ENCODE peak calls at places on chromosomes 1 and 21, in ten cellular contexts. D, Z, Y, O, U, C, R, E, B and T are unnamed samples.

GRCh38 chr1:116379674-116380498 is 6.8 kb downstream of the ATP1A1 start:
- DNase-seq in O (no peak), Y (peak; percentile 27), B (peak; percentile 62), U (no peak), E (no peak), R (no peak), Z (no peak), D (no peak), C (no peak), T (no peak)

GRCh38 chr1:243712890-243713425 is 137.1 kb downstream of the AKT3 start:
- DNase-seq in R (no peak), U (no peak), C (no peak), E (no peak), O (peak; percentile 43), Z (no peak), Y (no peak), B (no peak), D (peak; percentile 34), T (no peak)

GRCh38 chr1:24967555-24967954 is 37.5 kb upstream of the RUNX3 start:
- DNase-seq in C (no peak), E (no peak), U (no peak), O (no peak), D (no peak), Z (no peak), Y (no peak), B (no peak), R (no peak), T (no peak)

GRCh38 chr1:23795676-23796465 is 4.7 kb downstream of the GALE start:
- DNase-seq in U (no peak), E (no peak), B (no peak), R (no peak), O (no peak), D (no peak), Z (peak; percentile 77), Y (no peak), C (no peak), T (no peak)

GRCh38 chr1:177983824-177984528 is 14.1 kb upstream of the SEC16B start:
- DNase-seq in E (peak; percentile 78), R (no peak), U (peak; percentile 21), O (peak; percentile 97), Y (peak; percentile 7), Z (no peak), C (no peak), D (peak; percentile 96), B (peak; percentile 32), T (no peak)

GRCh38 chr21:29265690-29266479 is 32.8 kb upstream of the BACH1 start:
- DNase-seq in E (no peak), O (no peak), Y (no peak), Z (no peak), C (no peak), D (no peak), B (no peak), R (no peak), U (no peak), T (no peak)

GRCh38 chr1:40637617-40638016 is 27.9 kb downstream of the RIMS3 start:
- DNase-seq in C (no peak), O (no peak), B (no peak), U (no peak), D (no peak), Z (no peak), Y (no peak), R (no peak), E (no peak), T (no peak)

GRCh38 chr1:109089242-109090015 is 1.1 kb upstream of the TMEM167B start:
- DNase-seq in C (no peak), E (peak; percentile 53), D (peak; percentile 80), O (peak; percentile 83), R (peak; percentile 82), Z (no peak), Y (peak; percentile 87), B (peak; percentile 92), U (peak; percentile 85), T (no peak)

GRCh38 chr1:55064071-55064581 is 24.8 kb downstream of the PCSK9 start:
- DNase-seq in Z (peak; percentile 58), D (peak; percentile 30), O (no peak), E (peak; percentile 27), U (no peak), B (no peak), R (no peak), C (no peak), Y (no peak), T (no peak)

GRCh38 chr1:223486366-223486765 is 93.2 kb downstream of the CCDC185 start:
- DNase-seq in R (no peak), B (no peak), E (no peak), U (no peak), Y (peak; percentile 2), Z (no peak), O (no peak), C (no peak), D (no peak), T (no peak)

GRCh38 chr1:8373547-8374270 is 55.8 kb downstream of the SLC45A1 start:
- DNase-seq in C (no peak), U (peak; percentile 57), R (peak; percentile 55), D (peak; percentile 85), B (peak; percentile 48), Z (no peak), O (peak; percentile 78), E (peak; percentile 70), Y (no peak), T (no peak)

GRCh38 chr1:81020506-81020905 is 780.2 kb upstream of the ADGRL2 start:
- DNase-seq in D (no peak), Y (no peak), U (no peak), E (no peak), R (no peak), C (no peak), B (no peak), Z (no peak), O (no peak), T (no peak)

GRCh38 chr1:24086466-24086865 is 25.5 kb downstream of the MYOM3 start:
- DNase-seq in E (no peak), Y (no peak), O (no peak), U (no peak), D (no peak), R (no peak), Z (no peak), B (no peak), C (no peak), T (no peak)

GRCh38 chr1:174028495-174028894 is 6.3 kb upstream of the RC3H1 start:
- DNase-seq in E (no peak), O (no peak), Z (no peak), D (peak; percentile 16), Y (no peak), R (no peak), U (no peak), C (no peak), B (no peak), T (no peak)
- H3K27ac ChIP-seq in E (no peak overlapping the region), O (no peak overlapping the region), Z (no peak overlapping the region), D (peak overlapping the region; percentile 51), Y (no peak overlapping the region), R (no peak overlapping the region), U (no peak overlapping the region), C (no peak overlapping the region), B (no peak overlapping the region), T (no peak overlapping the region)

DNA sequence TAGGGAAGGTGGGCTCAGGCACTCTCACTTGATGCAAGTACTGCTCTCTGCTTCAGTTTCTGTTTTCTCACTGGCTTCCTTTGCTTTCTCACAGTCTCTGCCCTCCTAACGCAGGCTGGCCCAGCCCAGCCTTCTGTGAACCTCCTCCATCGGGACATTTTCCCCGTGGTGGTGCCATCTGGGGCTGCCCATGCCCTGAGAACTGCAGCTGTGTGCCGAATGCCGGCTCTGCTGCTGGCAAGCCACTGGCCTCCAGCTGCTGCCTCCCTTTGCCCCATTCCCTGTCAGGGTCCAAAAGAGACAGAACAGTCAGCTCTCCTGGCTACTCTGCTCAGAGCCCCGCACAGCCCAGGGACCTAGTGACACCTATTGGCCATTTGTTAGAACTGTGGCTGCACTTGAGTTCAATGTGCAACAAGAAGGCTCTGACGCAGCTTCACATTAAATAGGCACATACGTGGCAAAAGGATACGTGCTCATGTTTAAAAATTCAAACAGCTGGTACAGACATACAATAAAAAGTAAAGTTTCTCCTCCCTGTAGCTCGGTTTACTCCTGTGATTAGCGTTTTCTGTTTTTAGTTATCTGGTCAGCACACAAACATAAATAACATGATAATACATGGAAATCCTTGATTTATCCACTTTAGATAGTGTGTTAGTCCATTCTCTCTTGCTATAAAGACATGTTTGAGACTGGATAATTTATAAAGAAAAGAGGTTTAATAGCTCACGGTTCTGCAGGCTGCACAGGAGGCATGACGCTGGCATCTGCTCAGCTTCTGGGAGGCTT is 46.6 kb downstream of the FCRL5 start:
- DNase-seq in Y (peak; percentile 57), E (peak; percentile 89), B (peak; percentile 69), C (peak; percentile 19), O (peak; percentile 47), U (peak; percentile 75), R (no peak), Z (peak; percentile 82), D (peak; percentile 70), T (no peak)
- TF ChIP-seq CTCF in Y (peak; percentile 86), E (peak; percentile 86), B (peak; percentile 76), C (peak; percentile 41), O (peak; percentile 74), U (peak; percentile 70), R (no peak), Z (peak; percentile 54), D (peak; percentile 84), T (peak; percentile 42)

DNA sequence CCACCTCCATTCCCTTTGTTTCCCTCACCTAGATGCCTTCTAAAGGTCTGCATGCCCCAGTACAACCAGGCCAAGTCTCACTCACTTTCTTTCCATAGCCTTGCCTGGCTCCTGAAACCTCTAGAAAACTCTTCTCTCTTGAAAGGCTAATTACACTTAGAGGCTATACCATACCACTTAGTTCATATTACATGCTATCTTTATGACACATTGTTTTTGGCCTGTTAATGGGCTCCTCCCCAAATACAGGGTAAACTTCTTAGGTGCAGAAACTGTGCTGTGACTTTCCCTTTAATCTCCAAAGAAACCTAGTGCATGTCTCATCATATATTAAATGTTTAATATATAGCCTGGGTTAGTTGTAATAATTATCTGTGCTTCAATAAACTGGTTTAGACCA is 56.6 kb upstream of the C1orf105 start:
- DNase-seq in R (no peak), C (no peak), Y (no peak), B (no peak), D (no peak), O (no peak), Z (no peak), U (no peak), E (no peak), T (no peak)
- H3K27me3 ChIP-seq in R (no peaks in the 10 kb centered on the region), C (no peaks in the 10 kb centered on the region), Y (peaks cover 2% of the 10 kb centered on the region), B (no peaks in the 10 kb centered on the region), D (no peaks in the 10 kb centered on the region), O (no peaks in the 10 kb centered on the region), Z (no peaks in the 10 kb centered on the region), U (no peaks in the 10 kb centered on the region), E (no peaks in the 10 kb centered on the region), T (no peaks in the 10 kb centered on the region)

GRCh38 chr1:10900691-10901090 is 104.2 kb upstream of the CASZ1 start:
- DNase-seq in D (no peak), B (peak; percentile 27), E (peak; percentile 60), R (no peak), C (no peak), Z (peak; percentile 28), O (no peak), U (no peak), Y (peak; percentile 56), T (no peak)
- H3K27ac ChIP-seq in D (no peak overlapping the region), B (no peak overlapping the region), E (peak overlapping the region; percentile 93), R (peak overlapping the region; percentile 96), C (no peak overlapping the region), Z (no peak overlapping the region), O (no peak overlapping the region), U (no peak overlapping the region), Y (no peak overlapping the region), T (no peak overlapping the region)